ENCODE peak calls at places on chromosomes 11 and 22, in four cellular contexts. One of them, this sample, is unnamed.

GRCh38 chr22:44360306-44360685 is 47.5 kb upstream of the SHISAL1 start:
- DNase-seq in A549: no peak
- DNase-seq in colonic mucosa: no peak
- DNase-seq in effector memory CD4-positive, alpha-beta T cell: no peak
- DNase-seq in this sample: no peak

GRCh38 chr11:8807544-8808225 is 103.3 kb upstream of the AKIP1 start:
- DNase-seq in A549: no peak
- DNase-seq in colonic mucosa: peak
- DNase-seq in effector memory CD4-positive, alpha-beta T cell: no peak
- DNase-seq in this sample: no peak

GRCh38 chr11:71988050-71988449 is 10.7 kb upstream of the IL18BP start:
- DNase-seq in A549: no peak
- DNase-seq in effector memory CD4-positive, alpha-beta T cell: no peak
- DNase-seq in colonic mucosa: no peak
- DNase-seq in this sample: no peak

GRCh38 chr22:37803195-37803635 is 4.5 kb upstream of the GCAT start:
- DNase-seq in colonic mucosa: no peak
- DNase-seq in A549: no peak
- DNase-seq in effector memory CD4-positive, alpha-beta T cell: no peak
- DNase-seq in this sample: no peak

GRCh38 chr11:29448246-29448877 is 568.5 kb downstream of the KCNA4 start:
- DNase-seq in effector memory CD4-positive, alpha-beta T cell: no peak
- DNase-seq in colonic mucosa: no peak
- DNase-seq in A549: peak
- DNase-seq in this sample: no peak

GRCh38 chr11:66708026-66708579 is 20.9 kb downstream of the SPTBN2 start:
- DNase-seq in effector memory CD4-positive, alpha-beta T cell: no peak
- DNase-seq in colonic mucosa: no peak
- DNase-seq in A549: no peak
- DNase-seq in this sample: no peak

GRCh38 chr11:88632163-88632562 is 294.6 kb upstream of the CTSC start:
- DNase-seq in colonic mucosa: no peak
- DNase-seq in A549: no peak
- DNase-seq in effector memory CD4-positive, alpha-beta T cell: no peak
- DNase-seq in this sample: no peak

GRCh38 chr11:107750313-107750712 is 38.5 kb upstream of the SLN start:
- DNase-seq in effector memory CD4-positive, alpha-beta T cell: no peak
- DNase-seq in A549: no peak
- DNase-seq in colonic mucosa: no peak
- DNase-seq in this sample: no peak

GRCh38 chr22:47195676-47196492 is 433.4 kb downstream of the TBC1D22A start:
- DNase-seq in effector memory CD4-positive, alpha-beta T cell: no peak
- DNase-seq in A549: no peak
- DNase-seq in colonic mucosa: peak
- DNase-seq in this sample: peak

GRCh38 chr11:94671553-94672366 is 96.4 kb upstream of the AMOTL1 start:
- DNase-seq in effector memory CD4-positive, alpha-beta T cell: no peak
- DNase-seq in colonic mucosa: no peak
- DNase-seq in A549: no peak
- DNase-seq in this sample: no peak

GRCh38 chr11:68021167-68021787 is 9.2 kb upstream of the NDUFS8 start:
- DNase-seq in A549: peak
- DNase-seq in colonic mucosa: peak
- DNase-seq in effector memory CD4-positive, alpha-beta T cell: no peak
- DNase-seq in this sample: peak

GRCh38 chr22:27231266-27231665 is 570.3 kb downstream of the MN1 start:
- DNase-seq in colonic mucosa: no peak
- DNase-seq in A549: no peak
- DNase-seq in effector memory CD4-positive, alpha-beta T cell: no peak
- DNase-seq in this sample: no peak

GRCh38 chr11:46291441-46292143 is 14.1 kb downstream of the CREB3L1 start:
- DNase-seq in colonic mucosa: no peak
- DNase-seq in A549: no peak
- DNase-seq in effector memory CD4-positive, alpha-beta T cell: no peak
- DNase-seq in this sample: no peak

GRCh38 chr11:108960498-108960897 is 295.6 kb downstream of the DDX10 start:
- DNase-seq in colonic mucosa: no peak
- DNase-seq in A549: no peak
- DNase-seq in effector memory CD4-positive, alpha-beta T cell: no peak
- DNase-seq in this sample: no peak

GRCh38 chr22:23604939-23605712 is 25.0 kb upstream of the IGLL1 start:
- DNase-seq in A549: no peak
- DNase-seq in colonic mucosa: no peak
- DNase-seq in effector memory CD4-positive, alpha-beta T cell: no peak
- DNase-seq in this sample: no peak

GRCh38 chr22:40058265-40058664 is 63.5 kb downstream of the FAM83F start:
- DNase-seq in A549: no peak
- DNase-seq in effector memory CD4-positive, alpha-beta T cell: no peak
- DNase-seq in colonic mucosa: no peak
- DNase-seq in this sample: no peak

GRCh38 chr11:102560555-102561011 is 30.0 kb upstream of the MMP7 start:
- DNase-seq in A549: no peak
- DNase-seq in effector memory CD4-positive, alpha-beta T cell: no peak
- DNase-seq in colonic mucosa: no peak
- DNase-seq in this sample: no peak

GRCh38 chr22:41442240-41442792 is 4.3 kb downstream of the TOB2 start:
- DNase-seq in effector memory CD4-positive, alpha-beta T cell: no peak
- DNase-seq in A549: no peak
- DNase-seq in colonic mucosa: no peak
- DNase-seq in this sample: no peak

GRCh38 chr11:93522448-93522847 is 20.7 kb downstream of the SMCO4 start:
- DNase-seq in effector memory CD4-positive, alpha-beta T cell: no peak
- DNase-seq in A549: no peak
- DNase-seq in colonic mucosa: no peak
- DNase-seq in this sample: no peak

GRCh38 chr11:102453286-102453797 is 777 bp upstream of the TMEM123 start:
- DNase-seq in effector memory CD4-positive, alpha-beta T cell: no peak
- DNase-seq in A549: no peak
- DNase-seq in colonic mucosa: no peak
- DNase-seq in this sample: no peak

GRCh38 chr22:19103881-19104821 is 18.1 kb downstream of the DGCR2 start:
- DNase-seq in A549: no peak
- DNase-seq in effector memory CD4-positive, alpha-beta T cell: no peak
- DNase-seq in colonic mucosa: no peak
- DNase-seq in this sample: no peak

GRCh38 chr11:45048870-45049825 is 97.3 kb upstream of the PRDM11 start:
- DNase-seq in colonic mucosa: no peak
- DNase-seq in effector memory CD4-positive, alpha-beta T cell: no peak
- DNase-seq in A549: no peak
- DNase-seq in this sample: no peak

GRCh38 chr11:85752201-85752889 is 58.6 kb downstream of the SYTL2 start:
- DNase-seq in effector memory CD4-positive, alpha-beta T cell: no peak
- DNase-seq in colonic mucosa: no peak
- DNase-seq in A549: no peak
- DNase-seq in this sample: no peak

DNA sequence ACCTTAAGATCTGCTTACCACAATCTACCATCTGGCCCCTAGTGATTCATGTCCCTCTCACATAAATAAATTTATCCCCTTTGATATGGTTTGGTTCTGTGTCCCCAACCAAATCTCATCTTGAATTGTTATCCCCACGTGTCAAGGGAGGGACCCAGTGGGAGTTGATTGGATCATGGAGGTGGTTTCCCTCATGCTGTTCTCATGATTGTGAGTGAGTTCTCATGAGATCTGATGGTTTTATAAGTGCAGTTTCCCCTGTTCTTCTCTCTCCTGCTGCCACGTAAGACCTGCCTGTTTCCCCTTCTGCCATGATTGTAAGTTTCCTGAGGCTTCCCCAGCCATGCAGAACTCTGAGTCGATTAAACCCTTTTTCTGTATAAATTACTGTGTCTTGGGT is 37.2 kb downstream of the OR2AG2 start:
- DNase-seq in effector memory CD4-positive, alpha-beta T cell: no peak
- DNase-seq in A549: no peak
- DNase-seq in colonic mucosa: no peak
- DNase-seq in this sample: no peak
- H3K27ac ChIP-seq in effector memory CD4-positive, alpha-beta T cell: peak
- H3K27ac ChIP-seq in A549: no peak
- H3K27ac ChIP-seq in colonic mucosa: no peak
- H3K27ac ChIP-seq in this sample: no peak

GRCh38 chr11:61694971-61695706 is 14.9 kb downstream of the DAGLA start:
- DNase-seq in colonic mucosa: no peak
- DNase-seq in effector memory CD4-positive, alpha-beta T cell: no peak
- DNase-seq in A549: no peak
- DNase-seq in this sample: peak
- H3K4me3 ChIP-seq in colonic mucosa: no peak
- H3K4me3 ChIP-seq in effector memory CD4-positive, alpha-beta T cell: peak
- H3K4me3 ChIP-seq in A549: no peak
- H3K4me3 ChIP-seq in this sample: peak

DNA sequence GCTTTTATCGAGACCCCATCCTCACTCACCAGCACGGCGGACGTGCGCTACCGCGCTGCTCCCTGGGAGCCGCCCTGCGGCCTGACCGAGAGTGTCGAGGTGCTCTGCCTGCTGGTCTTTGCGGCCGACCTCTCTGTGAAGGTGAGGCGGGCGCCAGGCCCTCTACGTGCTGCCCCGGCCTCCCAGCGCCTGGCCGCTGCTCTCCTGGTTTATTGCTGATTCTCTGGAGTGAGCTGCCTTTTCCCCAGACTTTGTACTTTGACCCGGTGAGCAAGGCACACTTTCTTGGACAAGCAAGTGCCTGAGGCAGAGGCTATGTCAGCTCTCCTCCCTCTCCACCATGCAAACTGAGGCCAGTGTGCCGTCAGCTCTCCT is 6.5 kb downstream of the TPCN2 start:
- DNase-seq in A549: no peak
- DNase-seq in colonic mucosa: peak
- DNase-seq in effector memory CD4-positive, alpha-beta T cell: no peak
- DNase-seq in this sample: no peak
- H3K27ac ChIP-seq in A549: no peak
- H3K27ac ChIP-seq in colonic mucosa: no peak
- H3K27ac ChIP-seq in effector memory CD4-positive, alpha-beta T cell: no peak
- H3K27ac ChIP-seq in this sample: no peak

GRCh38 chr11:116578971-116579687 is 193.7 kb downstream of the BUD13 start:
- DNase-seq in A549: no peak
- DNase-seq in effector memory CD4-positive, alpha-beta T cell: no peak
- DNase-seq in colonic mucosa: no peak
- DNase-seq in this sample: no peak

GRCh38 chr11:116580828-116581227 is 192.0 kb downstream of the BUD13 start:
- DNase-seq in A549: no peak
- DNase-seq in effector memory CD4-positive, alpha-beta T cell: no peak
- DNase-seq in colonic mucosa: no peak
- DNase-seq in this sample: no peak

GRCh38 chr11:116582621-116583020 is 190.2 kb downstream of the BUD13 start:
- DNase-seq in colonic mucosa: no peak
- DNase-seq in effector memory CD4-positive, alpha-beta T cell: no peak
- DNase-seq in A549: no peak
- DNase-seq in this sample: no peak

GRCh38 chr11:116581349-116581748 is 191.4 kb downstream of the BUD13 start:
- DNase-seq in colonic mucosa: no peak
- DNase-seq in A549: no peak
- DNase-seq in effector memory CD4-positive, alpha-beta T cell: no peak
- DNase-seq in this sample: no peak

GRCh38 chr11:116579857-116580727 is 192.7 kb downstream of the BUD13 start:
- DNase-seq in A549: no peak
- DNase-seq in effector memory CD4-positive, alpha-beta T cell: no peak
- DNase-seq in colonic mucosa: no peak
- DNase-seq in this sample: no peak
- H3K4me3 ChIP-seq in A549: peak
- H3K4me3 ChIP-seq in effector memory CD4-positive, alpha-beta T cell: no peak
- H3K4me3 ChIP-seq in colonic mucosa: no peak
- H3K4me3 ChIP-seq in this sample: no peak

This sample was measured in lower lobe of right lung.